ENCODE peak calls at places on chromosome 12, in ten cellular contexts. T, X, H, N, S, K, W, A, O and Q are unnamed samples.
A peak's percentile ranks its signal among the peaks of the same experiment; 100 is the strongest.

GRCh38 chr12:32501835-32502333 is 102.5 kb downstream of the FGD4 start:
- DNase-seq in H (peak; percentile 20), T (peak; percentile 70), N (peak; percentile 93), W (no peak), O (no peak), K (no peak), S (no peak), X (no peak), A (no peak), Q (peak; percentile 71)

GRCh38 chr12:93857279-93857894 is 180.2 kb downstream of the CRADD start:
- DNase-seq in O (no peak), A (no peak), X (no peak), H (no peak), S (no peak), K (no peak), T (no peak), W (no peak), N (no peak), Q (no peak)

GRCh38 chr12:120225852-120226640 is 25.1 kb upstream of the RPLP0 start:
- DNase-seq in A (no peak), T (no peak), S (no peak), N (no peak), X (no peak), W (no peak), K (no peak), O (no peak), H (peak; percentile 81), Q (no peak)

GRCh38 chr12:37543131-37543965 is 773.2 kb upstream of the ALG10B start:
- DNase-seq in K (no peak), H (no peak), A (no peak), T (no peak), N (no peak), X (no peak), O (no peak), W (no peak), S (no peak), Q (no peak)

GRCh38 chr12:11746024-11746771 is 96.7 kb downstream of the ETV6 start:
- DNase-seq in S (no peak), W (no peak), H (peak; percentile 86), K (no peak), T (no peak), X (no peak), N (peak; percentile 72), A (peak; percentile 84), O (no peak), Q (no peak)

GRCh38 chr12:76026643-76027063 is 4.9 kb downstream of the PHLDA1 start:
- DNase-seq in W (no peak), N (no peak), O (no peak), S (no peak), K (no peak), X (no peak), A (no peak), H (no peak), T (no peak), Q (no peak)

GRCh38 chr12:71846322-71846940 is 6.9 kb downstream of the TBC1D15 start:
- DNase-seq in A (no peak), S (no peak), O (peak; percentile 13), N (peak; percentile 38), K (no peak), W (no peak), H (peak; percentile 30), T (no peak), X (no peak), Q (no peak)

GRCh38 chr12:113184900-113185179 is 438 bp downstream of the DDX54 start:
- DNase-seq in H (peak; percentile 84), O (peak; percentile 76), S (peak; percentile 91), A (peak; percentile 85), X (peak; percentile 77), N (peak; percentile 81), T (no peak), K (peak; percentile 57), W (peak; percentile 80), Q (peak; percentile 86)

GRCh38 chr12:132788375-132789098 is 26.9 kb upstream of the ANKLE2 start:
- DNase-seq in X (no peak), A (no peak), W (no peak), N (no peak), K (no peak), S (no peak), T (no peak), H (no peak), O (no peak), Q (no peak)

GRCh38 chr12:48717252-48717695 is 767 bp upstream of the CCNT1 start:
- DNase-seq in W (no peak), A (no peak), S (no peak), N (peak; percentile 8), H (no peak), X (peak; percentile 7), O (no peak), T (no peak), K (no peak), Q (no peak)

GRCh38 chr12:79635676-79636075 is 55.1 kb downstream of the PAWR start:
- DNase-seq in S (no peak), W (no peak), A (no peak), O (no peak), K (no peak), T (no peak), X (no peak), H (no peak), N (no peak), Q (no peak)

GRCh38 chr12:27984275-27984674 is 11.7 kb upstream of the PTHLH start:
- DNase-seq in T (peak; percentile 79), X (no peak), W (no peak), O (no peak), A (no peak), N (no peak), K (no peak), H (peak; percentile 75), S (no peak), Q (no peak)

GRCh38 chr12:104513681-104514080 is 56.9 kb downstream of the CHST11 start:
- DNase-seq in A (no peak), W (no peak), S (no peak), K (no peak), N (no peak), H (no peak), O (no peak), T (no peak), X (no peak), Q (no peak)

GRCh38 chr12:38152816-38153736 is 163.5 kb upstream of the ALG10B start:
- DNase-seq in H (no peak), S (no peak), X (no peak), N (no peak), A (no peak), W (no peak), O (no peak), T (no peak), K (no peak), Q (no peak)

GRCh38 chr12:107449891-107450290 is 235.7 kb upstream of the PWP1 start:
- DNase-seq in N (no peak), W (no peak), A (no peak), H (no peak), O (no peak), K (no peak), S (no peak), T (no peak), X (no peak), Q (no peak)